ENCODE peak calls at places on chromosomes 5 and 9, in five cellular contexts. N is uterus, Z is right cardiac atrium, S is breast epithelium, T is AG10803. Y is an unnamed sample.

GRCh38 chr9:138022121-138022741 is 144.6 kb downstream of the CACNA1B start:
- DNase-seq in N (no peak), Z (no peak), S (no peak), T (no peak), Y (no peak)

GRCh38 chr5:95842955-95843544 is 20.5 kb upstream of the GLRX start:
- DNase-seq in N (no peak), Z (peak), S (no peak), T (peak), Y (peak)

GRCh38 chr5:169767938-169768337 is 130.9 kb downstream of the DOCK2 start:
- DNase-seq in N (no peak), Z (no peak), S (no peak), T (no peak), Y (peak)

GRCh38 chr9:83582026-83582425 is 40.9 kb upstream of the IDNK start:
- DNase-seq in N (no peak), Z (no peak), S (no peak), T (peak), Y (peak)

GRCh38 chr5:89844548-89844947 is 565.0 kb downstream of the CETN3 start:
- DNase-seq in N (no peak), Z (no peak), S (no peak), T (no peak), Y (no peak)

GRCh38 chr5:14587143-14587542 is 5.6 kb downstream of the OTULINL start:
- DNase-seq in N (no peak), Z (peak), S (no peak), T (no peak), Y (peak)

GRCh38 chr9:37984672-37985611 is 81.0 kb upstream of the SLC25A51 start:
- DNase-seq in N (no peak), Z (peak), S (no peak), T (peak), Y (peak)

GRCh38 chr5:39106332-39106731 is 32.1 kb upstream of the RICTOR start:
- DNase-seq in N (no peak), Z (no peak), S (no peak), T (no peak), Y (no peak)

GRCh38 chr9:99296375-99296951 is 74.4 kb downstream of the SEC61B start:
- DNase-seq in N (no peak), Z (peak), S (no peak), T (no peak), Y (peak)

GRCh38 chr5:140224658-140225057 is 49.7 kb downstream of the CYSTM1 start:
- DNase-seq in N (no peak), Z (no peak), S (no peak), T (no peak), Y (no peak)

GRCh38 chr9:137021574-137021978 is 6.5 kb downstream of the ABCA2 start:
- DNase-seq in N (no peak), Z (no peak), S (no peak), T (no peak), Y (no peak)

GRCh38 chr9:131671150-131671549 is 68.7 kb downstream of the RAPGEF1 start:
- DNase-seq in N (no peak), Z (no peak), S (no peak), T (no peak), Y (no peak)

GRCh38 chr9:2087500-2088313 is 72.6 kb downstream of the SMARCA2 start:
- DNase-seq in N (no peak), Z (no peak), S (no peak), T (peak), Y (no peak)

GRCh38 chr5:132087176-132087575 is 13.6 kb downstream of the CSF2 start:
- DNase-seq in N (no peak), Z (no peak), S (no peak), T (no peak), Y (no peak)

GRCh38 chr5:31854625-31855526 is 215.9 kb downstream of the PDZD2 start:
- DNase-seq in N (peak), Z (peak), S (peak), T (peak), Y (peak)

GRCh38 chr9:5062631-5063030 is 77.6 kb downstream of the JAK2 start:
- DNase-seq in N (no peak), Z (no peak), S (no peak), T (no peak), Y (no peak)

GRCh38 chr5:57172466-57172961 is 1.3 kb upstream of the GPBP1 start:
- DNase-seq in N (no peak), Z (no peak), S (no peak), T (no peak), Y (peak)

GRCh38 chr9:113499876-113500497 is 36.5 kb downstream of the RGS3 start:
- DNase-seq in N (no peak), Z (no peak), S (no peak), T (no peak), Y (no peak)

GRCh38 chr9:133711428-133712220 is 26.5 kb downstream of the SARDH start:
- DNase-seq in N (no peak), Z (peak), S (no peak), T (peak), Y (peak)

GRCh38 chr5:139821806-139822552 is 26.4 kb downstream of the PSD2 start:
- DNase-seq in N (no peak), Z (no peak), S (no peak), T (no peak), Y (no peak)

GRCh38 chr9:136012651-136013050 is 51.5 kb upstream of the UBAC1 start:
- DNase-seq in N (peak), Z (peak), S (no peak), T (peak), Y (peak)

GRCh38 chr9:98097836-98098235 is 21.2 kb downstream of the TRIM14 start:
- DNase-seq in N (no peak), Z (no peak), S (peak), T (no peak), Y (no peak)

GRCh38 chr5:172713113-172713808 is 57.7 kb downstream of the DUSP1 start:
- DNase-seq in N (peak), Z (peak), S (no peak), T (no peak), Y (peak)

GRCh38 chr9:94697972-94698581 is 28.4 kb upstream of the AOPEP start:
- DNase-seq in N (no peak), Z (no peak), S (no peak), T (peak), Y (no peak)

GRCh38 chr5:71778678-71779276 is 59.7 kb downstream of the CARTPT start:
- DNase-seq in N (no peak), Z (peak), S (no peak), T (peak), Y (no peak)

GRCh38 chr9:133683494-133684460 is 47.6 kb downstream of the DBH start:
- DNase-seq in N (no peak), Z (peak), S (no peak), T (peak), Y (no peak)

GRCh38 chr5:159156839-159157238 is 52.5 kb downstream of the RNF145 start:
- DNase-seq in N (peak), Z (no peak), S (no peak), T (peak), Y (peak)

GRCh38 chr5:148186248-148187003 is 16.4 kb upstream of the SPINK6 start:
- DNase-seq in N (no peak), Z (no peak), S (no peak), T (peak), Y (no peak)

GRCh38 chr5:142276517-142276916 is 48.3 kb downstream of the SPRY4 start:
- DNase-seq in N (no peak), Z (no peak), S (no peak), T (no peak), Y (no peak)

GRCh38 chr9:14213504-14213903 is 100.4 kb downstream of the NFIB start:
- DNase-seq in N (no peak), Z (no peak), S (no peak), T (no peak), Y (no peak)

GRCh38 chr9:103397868-103398600 is 402.9 kb downstream of the CYLC2 start:
- DNase-seq in N (no peak), Z (no peak), S (no peak), T (no peak), Y (peak)

GRCh38 chr5:106522296-106522695 is 1148.4 kb downstream of the EFNA5 start:
- DNase-seq in N (no peak), Z (no peak), S (no peak), T (no peak), Y (no peak)

GRCh38 chr5:172446336-172447051 is 7.8 kb downstream of the SH3PXD2B start:
- DNase-seq in N (peak), Z (no peak), S (no peak), T (no peak), Y (peak)

GRCh38 chr5:157182143-157182757 is 1.6 kb downstream of the ITK start:
- DNase-seq in N (no peak), Z (no peak), S (no peak), T (no peak), Y (no peak)

GRCh38 chr9:101366038-101366756 is 18.6 kb downstream of the BAAT start:
- DNase-seq in N (no peak), Z (no peak), S (no peak), T (peak), Y (no peak)

GRCh38 chr9:110520120-110520701 is 59.3 kb downstream of the SVEP1 start:
- DNase-seq in N (no peak), Z (no peak), S (no peak), T (peak), Y (no peak)

GRCh38 chr9:108162664-108163063 is 673.1 kb upstream of the KLF4 start:
- DNase-seq in N (no peak), Z (no peak), S (no peak), T (peak), Y (peak)

GRCh38 chr5:83281658-83282057 is 189.9 kb upstream of the VCAN start:
- DNase-seq in N (no peak), Z (no peak), S (no peak), T (peak), Y (no peak)

GRCh38 chr9:72012642-72013041 is 47.8 kb downstream of the C9orf57 start:
- DNase-seq in N (no peak), Z (no peak), S (no peak), T (no peak), Y (no peak)

GRCh38 chr9:18623201-18623600 is 149.2 kb downstream of the ADAMTSL1 start:
- DNase-seq in N (no peak), Z (no peak), S (no peak), T (peak), Y (no peak)

GRCh38 chr9:33816327-33817252 is at the start of gene UBE2R2:
- DNase-seq in N (peak), Z (peak), S (peak), T (peak), Y (peak)

GRCh38 chr9:33817327-33818166 is 587 bp downstream of the UBE2R2 start:
- DNase-seq in N (peak), Z (peak), S (peak), T (peak), Y (peak)

GRCh38 chr9:33815781-33816180 is 1.2 kb upstream of the UBE2R2 start:
- DNase-seq in N (no peak), Z (no peak), S (no peak), T (no peak), Y (no peak)

GRCh38 chr9:33813712-33814641 is 3.0 kb upstream of the UBE2R2 start:
- DNase-seq in N (no peak), Z (no peak), S (no peak), T (peak), Y (no peak)

DNA sequence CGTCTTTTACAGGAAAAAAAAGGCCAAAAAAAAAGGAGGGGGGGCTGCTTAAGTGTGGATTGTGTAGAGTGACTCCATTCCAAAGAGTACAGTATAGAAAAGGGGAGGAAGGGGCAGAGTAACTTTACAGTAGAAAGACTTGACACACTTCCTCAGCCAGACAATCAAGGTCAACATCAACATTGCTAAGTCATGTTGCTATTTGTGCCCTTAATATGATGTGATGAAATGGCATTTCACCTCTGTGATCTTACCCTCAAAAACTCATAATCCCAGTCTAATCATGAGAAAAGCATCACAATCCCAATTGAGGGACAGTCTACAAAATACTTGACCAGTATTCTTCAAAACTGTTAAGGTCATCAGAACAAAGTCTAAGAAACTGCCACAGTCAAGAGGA is 2.1 kb upstream of the UBE2R2 start:
- DNase-seq in N (no peak), Z (no peak), S (no peak), T (peak), Y (no peak)
- H3K4me3 ChIP-seq in N (no peak), Z (no peak), S (no peak), T (no peak), Y (no peak)

GRCh38 chr9:6917162-6917561 is 159.4 kb downstream of the KDM4C start:
- DNase-seq in N (no peak), Z (no peak), S (no peak), T (no peak), Y (no peak)
- H3K4me3 ChIP-seq in N (no peak), Z (no peak), S (no peak), T (no peak), Y (no peak)

GRCh38 chr5:84383816-84384603 is 670 bp downstream of the EDIL3 start:
- DNase-seq in N (peak), Z (peak), S (no peak), T (peak), Y (peak)
- H3K4me3 ChIP-seq in N (peak), Z (peak), S (peak), T (peak), Y (no peak)

GRCh38 chr5:100757618-100758017 is 145.5 kb downstream of the ST8SIA4 start:
- DNase-seq in N (no peak), Z (no peak), S (no peak), T (no peak), Y (no peak)
- H3K4me3 ChIP-seq in N (no peak), Z (no peak), S (no peak), T (no peak), Y (no peak)

GRCh38 chr5:80069918-80070318 is 34.8 kb downstream of the THBS4 start:
- DNase-seq in N (no peak), Z (peak), S (no peak), T (peak), Y (no peak)

GRCh38 chr5:80068775-80069174 is 33.6 kb downstream of the THBS4 start:
- DNase-seq in N (no peak), Z (no peak), S (no peak), T (no peak), Y (no peak)

GRCh38 chr5:80069251-80069650 is 34.1 kb downstream of the THBS4 start:
- DNase-seq in N (no peak), Z (no peak), S (no peak), T (peak), Y (no peak)

GRCh38 chr5:80068237-80068636 is 33.1 kb downstream of the THBS4 start:
- DNase-seq in N (no peak), Z (no peak), S (no peak), T (no peak), Y (no peak)

GRCh38 chr5:80067531-80067930 is 32.4 kb downstream of the THBS4 start:
- DNase-seq in N (no peak), Z (no peak), S (no peak), T (no peak), Y (no peak)
- H3K4me3 ChIP-seq in N (no peak), Z (no peak), S (no peak), T (no peak), Y (no peak)

Y was measured in adrenal gland.